ENCODE peak calls at places on chromosomes 2 and 18, in six cellular contexts. One of them, this sample, is unnamed.

GRCh38 chr2:12804141-12804857 is 87.6 kb downstream of the TRIB2 start:
- DNase-seq in GM23248: peak
- DNase-seq in body of pancreas: no peak
- DNase-seq in NCI-H1436 treated with DMSO at 0.1 percent for 48 hours: no peak
- DNase-seq in transverse colon: no peak
- DNase-seq in CD8-positive, alpha-beta memory T cell: no peak
- DNase-seq in this sample: peak

GRCh38 chr2:236366406-236366805 is 102.2 kb upstream of the ASB18 start:
- DNase-seq in GM23248: no peak
- DNase-seq in body of pancreas: no peak
- DNase-seq in NCI-H1436 treated with DMSO at 0.1 percent for 48 hours: no peak
- DNase-seq in transverse colon: no peak
- DNase-seq in CD8-positive, alpha-beta memory T cell: peak
- DNase-seq in this sample: no peak

GRCh38 chr2:119466373-119466772 is 34.7 kb downstream of the TMEM37 start:
- DNase-seq in GM23248: no peak
- DNase-seq in body of pancreas: no peak
- DNase-seq in NCI-H1436 treated with DMSO at 0.1 percent for 48 hours: no peak
- DNase-seq in transverse colon: no peak
- DNase-seq in CD8-positive, alpha-beta memory T cell: no peak
- DNase-seq in this sample: no peak

GRCh38 chr2:132374961-132375360 is 41.6 kb upstream of the GPR39 start:
- DNase-seq in GM23248: peak
- DNase-seq in body of pancreas: no peak
- DNase-seq in NCI-H1436 treated with DMSO at 0.1 percent for 48 hours: no peak
- DNase-seq in transverse colon: no peak
- DNase-seq in CD8-positive, alpha-beta memory T cell: no peak
- DNase-seq in this sample: no peak

GRCh38 chr18:21979759-21980158 is 189.6 kb upstream of the GATA6 start:
- DNase-seq in GM23248: no peak
- DNase-seq in body of pancreas: no peak
- DNase-seq in NCI-H1436 treated with DMSO at 0.1 percent for 48 hours: no peak
- DNase-seq in transverse colon: no peak
- DNase-seq in CD8-positive, alpha-beta memory T cell: no peak
- DNase-seq in this sample: no peak

GRCh38 chr18:77116201-77117080 is 16.1 kb downstream of the MBP start:
- DNase-seq in GM23248: no peak
- DNase-seq in body of pancreas: no peak
- DNase-seq in NCI-H1436 treated with DMSO at 0.1 percent for 48 hours: no peak
- DNase-seq in transverse colon: no peak
- DNase-seq in CD8-positive, alpha-beta memory T cell: no peak
- DNase-seq in this sample: no peak

GRCh38 chr2:102106133-102106556 is 36.4 kb upstream of the IL1R1 start:
- DNase-seq in GM23248: peak
- DNase-seq in body of pancreas: no peak
- DNase-seq in NCI-H1436 treated with DMSO at 0.1 percent for 48 hours: no peak
- DNase-seq in transverse colon: no peak
- DNase-seq in CD8-positive, alpha-beta memory T cell: no peak
- DNase-seq in this sample: no peak

GRCh38 chr18:21739604-21740473 is 753 bp upstream of the MIB1 start:
- DNase-seq in GM23248: no peak
- DNase-seq in body of pancreas: no peak
- DNase-seq in NCI-H1436 treated with DMSO at 0.1 percent for 48 hours: no peak
- DNase-seq in transverse colon: no peak
- DNase-seq in CD8-positive, alpha-beta memory T cell: no peak
- DNase-seq in this sample: no peak